ENCODE peak calls at places on chromosomes 13 and 19, in seven cellular contexts. I is heart left ventricle, K is IMR-90, W is GM23338, S is left ventricle myocardium inferior, A is BE2C, O is hepatocyte. X is an unnamed sample. For H3K4me1, the result is how much of the 10 kb centered on the place peaks cover.

GRCh38 chr13:105139380-105140285 is 1395.8 kb downstream of the EFNB2 start:
- DNase-seq in O (no peak), A (no peak), I (peak), S (peak), K (peak), W (peak), X (peak)

GRCh38 chr19:6452223-6452614 is 7.4 kb downstream of the SLC25A23 start:
- DNase-seq in O (no peak), I (no peak), K (no peak), S (no peak), W (no peak), A (no peak), X (no peak)

GRCh38 chr19:31175564-31176348 is 173.5 kb downstream of the TSHZ3 start:
- DNase-seq in O (no peak), S (no peak), A (no peak), W (no peak), K (no peak), I (no peak), X (no peak)

GRCh38 chr13:35767256-35767981 is 290.9 kb upstream of the MAB21L1 start:
- DNase-seq in A (no peak), S (no peak), I (no peak), O (no peak), W (no peak), K (no peak), X (no peak)

GRCh38 chr13:76828316-76828741 is 57.9 kb downstream of the KCTD12 start:
- DNase-seq in S (no peak), A (no peak), O (no peak), W (no peak), K (peak), I (no peak), X (no peak)

GRCh38 chr13:106100261-106100919 is 435.1 kb downstream of the EFNB2 start:
- DNase-seq in A (no peak), W (peak), S (no peak), O (peak), I (peak), K (no peak), X (no peak)

GRCh38 chr13:113976711-113977684 is 3.1 kb upstream of the C13orf46 start:
- DNase-seq in W (no peak), A (peak), I (peak), K (peak), S (no peak), O (no peak), X (peak)

GRCh38 chr13:100637380-100637779 is 37.2 kb downstream of the TMTC4 start:
- DNase-seq in S (no peak), A (no peak), I (no peak), O (no peak), W (no peak), K (no peak), X (no peak)

GRCh38 chr19:47226426-47227346 is 4.3 kb downstream of the BBC3 start:
- DNase-seq in I (peak), S (peak), A (peak), K (peak), O (peak), W (peak), X (peak)

GRCh38 chr13:71149498-71150363 is 717.3 kb downstream of the DACH1 start:
- DNase-seq in K (no peak), O (no peak), S (no peak), I (no peak), A (no peak), W (no peak), X (no peak)

GRCh38 chr13:27559714-27560113 is 60.6 kb downstream of the LNX2 start:
- DNase-seq in K (no peak), A (no peak), W (no peak), S (no peak), I (no peak), O (no peak), X (no peak)

GRCh38 chr19:29502581-29502850 is 23.3 kb upstream of the VSTM2B start:
- DNase-seq in A (no peak), K (no peak), W (no peak), O (no peak), I (no peak), S (no peak), X (no peak)

GRCh38 chr13:101730420-101731000 is 278.0 kb downstream of the ITGBL1 start:
- DNase-seq in I (no peak), K (no peak), O (no peak), S (no peak), W (no peak), A (no peak), X (no peak)

GRCh38 chr19:11931051-11931450 is 6.1 kb downstream of the ZNF700 start:
- DNase-seq in I (no peak), K (peak), O (no peak), S (no peak), A (no peak), W (no peak), X (no peak)

GRCh38 chr19:6038634-6039405 is 60.9 kb upstream of the RANBP3 start:
- DNase-seq in S (no peak), K (peak), A (no peak), W (no peak), I (no peak), O (no peak), X (no peak)

GRCh38 chr19:39858541-39858940 is 12.4 kb upstream of the FBL start:
- DNase-seq in W (peak), K (peak), I (no peak), S (peak), O (peak), A (peak), X (no peak)

GRCh38 chr13:109924376-109924775 is 138.0 kb upstream of the IRS2 start:
- DNase-seq in K (no peak), S (no peak), O (no peak), W (no peak), I (no peak), A (no peak), X (no peak)

GRCh38 chr19:10701955-10702307 is 692 bp downstream of the QTRT1 start:
- DNase-seq in K (no peak), A (peak), I (no peak), S (no peak), O (peak), W (peak), X (no peak)

GRCh38 chr13:109400192-109400591 is 386.2 kb downstream of the IRS2 start:
- DNase-seq in W (no peak), I (peak), K (no peak), O (no peak), A (peak), S (peak), X (peak)

GRCh38 chr13:92500192-92500591 is 726.4 kb upstream of the GPC6 start:
- DNase-seq in A (no peak), S (no peak), W (peak), O (peak), K (no peak), I (no peak), X (no peak)

GRCh38 chr13:99805361-99805760 is 166.2 kb downstream of the ZIC5 start:
- DNase-seq in K (no peak), I (no peak), O (no peak), W (peak), A (no peak), S (no peak), X (no peak)

GRCh38 chr19:38596057-38596981 is 21.4 kb downstream of the MAP4K1 start:
- DNase-seq in A (peak), I (no peak), O (peak), S (no peak), K (no peak), W (peak), X (no peak)

GRCh38 chr13:33109801-33110200 is 93.6 kb downstream of the KL start:
- DNase-seq in A (peak), W (peak), K (no peak), O (no peak), I (no peak), S (no peak), X (no peak)

GRCh38 chr19:58154287-58154678 is 3.7 kb upstream of the ZNF329 start:
- DNase-seq in W (peak), S (peak), I (peak), A (no peak), K (peak), O (peak), X (peak)

GRCh38 chr13:31073859-31074718 is 87.6 kb downstream of the HSPH1 start:
- DNase-seq in O (peak), S (no peak), W (no peak), K (peak), I (no peak), A (no peak), X (no peak)

GRCh38 chr13:95607363-95607762 is 37.1 kb downstream of the DZIP1 start:
- DNase-seq in A (no peak), W (no peak), K (peak), S (no peak), O (no peak), I (no peak), X (no peak)

GRCh38 chr19:13060233-13060963 is 42.3 kb downstream of the LYL1 start:
- DNase-seq in W (no peak), S (peak), A (no peak), O (no peak), I (peak), K (no peak), X (no peak)

GRCh38 chr19:32123355-32123940 is 222.0 kb upstream of the ZNF507 start:
- DNase-seq in K (no peak), A (no peak), O (no peak), I (no peak), W (no peak), S (no peak), X (no peak)

GRCh38 chr19:3202346-3202745 is 16.6 kb downstream of the NCLN start:
- DNase-seq in W (no peak), A (no peak), K (no peak), S (no peak), I (no peak), O (no peak), X (no peak)

GRCh38 chr13:91369432-91369831 is 21.9 kb downstream of the MIR17HG start:
- DNase-seq in W (no peak), K (peak), S (no peak), O (no peak), A (no peak), I (no peak), X (no peak)

GRCh38 chr13:61246351-61246750 is 169.3 kb downstream of the PCDH20 start:
- DNase-seq in W (peak), I (no peak), K (no peak), A (no peak), O (no peak), S (no peak), X (no peak)

GRCh38 chr19:6564393-6564792 is 26.6 kb downstream of the CD70 start:
- DNase-seq in I (no peak), O (no peak), A (no peak), W (peak), S (no peak), K (no peak), X (no peak)

DNA sequence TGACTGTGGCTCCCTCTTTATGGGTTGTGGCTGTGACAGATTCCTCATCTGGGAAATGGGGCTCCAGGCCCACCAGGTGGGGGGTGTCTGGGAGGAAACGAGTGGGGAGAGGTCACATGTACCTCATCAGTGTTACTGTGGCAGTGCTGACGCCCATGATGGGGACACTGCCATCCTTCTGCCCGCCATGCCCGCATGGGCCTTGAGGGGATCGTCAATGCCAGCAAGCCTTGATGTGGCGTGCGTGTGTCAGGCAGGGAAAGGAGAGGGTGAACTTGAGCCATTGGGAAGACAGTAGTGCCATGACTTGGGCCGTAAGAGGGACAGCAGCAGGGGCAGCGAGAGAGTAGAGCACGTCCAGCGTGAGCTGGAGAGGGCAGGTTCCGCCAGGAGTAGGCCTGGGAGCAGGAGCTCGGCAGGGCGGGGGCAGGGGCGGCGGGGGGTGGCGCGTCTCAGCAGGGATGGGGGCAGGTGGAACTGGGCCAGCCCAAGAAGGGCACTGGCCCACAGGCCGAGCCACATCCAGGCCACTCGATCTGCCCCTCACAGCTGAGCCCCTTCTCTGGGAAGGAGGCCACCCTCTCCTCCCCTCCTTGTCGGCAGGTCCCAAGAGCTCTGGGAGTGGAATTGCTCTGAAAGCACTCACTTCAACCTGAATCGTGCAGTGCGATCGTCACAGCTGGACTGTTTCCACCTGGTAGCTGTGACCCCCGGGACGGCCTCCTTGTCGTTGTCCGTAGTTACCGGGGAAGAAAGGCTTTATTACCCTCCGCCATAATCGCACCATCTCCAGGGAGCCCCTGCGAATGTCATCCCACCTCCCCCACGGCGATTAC is 9.9 kb downstream of the KLHL26 start:
- DNase-seq in W (no peak), A (no peak), K (no peak), S (no peak), I (no peak), O (no peak), X (no peak)
- H3K4me1 ChIP-seq in W (under half), A (under half), K (under half), S (half or more), I (under half), O (under half), X (under half)

GRCh38 chr13:72692884-72693514 is 34.4 kb downstream of the MZT1 start:
- DNase-seq in O (no peak), K (no peak), S (no peak), I (no peak), W (peak), A (no peak), X (no peak)

GRCh38 chr13:72698164-72698563 is 29.3 kb downstream of the MZT1 start:
- DNase-seq in I (no peak), K (no peak), A (no peak), S (no peak), W (no peak), O (no peak), X (no peak)

GRCh38 chr13:72693832-72694231 is 33.6 kb downstream of the MZT1 start:
- DNase-seq in A (no peak), W (no peak), I (no peak), S (no peak), O (no peak), K (no peak), X (no peak)

GRCh38 chr13:72694314-72694713 is 33.1 kb downstream of the MZT1 start:
- DNase-seq in O (no peak), K (no peak), S (no peak), I (no peak), A (peak), W (no peak), X (no peak)

GRCh38 chr13:72696590-72696989 is 30.8 kb downstream of the MZT1 start:
- DNase-seq in A (no peak), I (no peak), S (no peak), O (no peak), W (no peak), K (peak), X (no peak)
- TF ChIP-seq CTCF in A (peak), I (peak), S (peak), O (peak), W (peak), K (peak), X (peak)

GRCh38 chr19:51440846-51441409 is 17.3 kb downstream of the SIGLEC8 start:
- DNase-seq in A (no peak), O (no peak), W (no peak), I (no peak), K (no peak), S (no peak), X (no peak)
- H3K4me1 ChIP-seq in A (under half), O (under half), W (under half), I (under half), K (under half), S (under half), X (under half)

GRCh38 chr19:18292460-18292809 is 11.0 kb upstream of the JUND start:
- DNase-seq in K (no peak), O (no peak), S (no peak), I (no peak), A (no peak), W (peak), X (no peak)

GRCh38 chr19:18293642-18294466 is 12.4 kb upstream of the JUND start:
- DNase-seq in W (peak), S (peak), K (no peak), I (no peak), O (no peak), A (no peak), X (no peak)

GRCh38 chr19:18294467-18294864 is 13.0 kb upstream of the JUND start:
- DNase-seq in W (peak), A (peak), O (no peak), S (no peak), I (no peak), K (no peak), X (peak)

GRCh38 chr19:18291590-18292459 is 10.4 kb upstream of the JUND start:
- DNase-seq in I (peak), O (peak), S (peak), W (peak), K (peak), A (peak), X (peak)

DNA sequence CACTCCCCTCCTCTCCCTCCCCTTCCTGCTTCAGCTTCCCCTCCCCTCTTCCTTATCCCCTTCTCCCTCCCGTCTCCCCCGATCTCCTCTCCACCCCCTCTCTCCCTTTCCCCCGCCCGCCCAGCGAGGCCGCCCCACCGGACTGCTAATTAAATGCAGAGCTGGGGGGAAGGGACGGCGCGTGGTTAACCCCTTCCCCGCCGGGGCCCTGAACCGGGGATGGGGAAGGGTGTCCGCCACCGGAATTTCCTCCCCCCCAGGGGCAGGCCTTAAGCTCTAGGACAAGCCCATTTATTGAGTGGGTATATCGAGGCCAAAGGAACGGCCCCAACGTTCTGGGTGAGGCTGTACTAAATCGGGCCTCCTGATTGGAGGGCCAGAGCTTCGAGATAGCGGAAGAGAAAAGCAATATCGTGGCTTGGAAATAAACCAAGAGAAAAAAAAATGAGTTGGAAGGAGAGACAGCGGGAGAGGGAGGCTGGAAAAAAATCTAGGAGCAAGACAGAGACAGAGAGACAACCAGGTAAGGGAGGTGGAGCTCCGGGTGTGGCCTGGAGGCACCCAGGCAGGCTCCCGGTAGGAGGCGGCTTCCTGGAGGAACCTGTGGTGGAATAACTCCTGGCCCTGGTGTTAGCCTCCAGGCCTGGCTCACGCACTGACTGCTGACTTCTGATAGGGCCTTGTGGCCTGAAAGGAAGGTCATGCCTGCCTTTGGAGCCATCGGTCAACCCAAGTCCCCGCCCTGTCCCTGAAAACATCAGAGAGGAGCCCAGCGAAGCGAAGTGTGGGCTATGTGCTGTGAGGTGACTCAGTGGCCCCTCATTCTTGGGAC is 11.6 kb upstream of the JUND start:
- DNase-seq in W (peak), I (peak), A (peak), S (peak), K (peak), O (peak), X (peak)
- TF ChIP-seq CTCF in W (no peak), I (peak), A (no peak), S (no peak), K (no peak), O (no peak), X (no peak)

GRCh38 chr13:111184685-111185401 is 69.7 kb downstream of the ARHGEF7 start:
- DNase-seq in S (no peak), K (no peak), A (peak), W (no peak), O (no peak), I (peak), X (no peak)
- H3K4me1 ChIP-seq in S (half or more), K (under half), A (under half), W (under half), O (under half), I (under half), X (under half)

GRCh38 chr19:48308695-48309586 is 16.4 kb upstream of the EMP3 start:
- DNase-seq in W (peak), K (no peak), A (peak), O (peak), I (no peak), S (no peak), X (no peak)
- TF ChIP-seq CTCF in W (peak), K (no peak), A (peak), O (peak), I (no peak), S (peak), X (no peak)

GRCh38 chr19:48634036-48634342 is 3.2 kb downstream of the DBP start:
- DNase-seq in K (no peak), O (no peak), S (no peak), I (no peak), A (no peak), W (no peak), X (no peak)

GRCh38 chr19:48635966-48636858 is 967 bp downstream of the DBP start:
- DNase-seq in I (no peak), A (no peak), O (peak), K (no peak), W (peak), S (no peak), X (peak)

GRCh38 chr19:48636859-48637448 is at the start of gene DBP:
- DNase-seq in A (peak), I (peak), O (peak), W (peak), S (peak), K (no peak), X (peak)

GRCh38 chr19:48634424-48635262 is 2.5 kb downstream of the DBP start:
- DNase-seq in S (peak), W (peak), I (peak), A (peak), O (peak), K (peak), X (peak)

DNA sequence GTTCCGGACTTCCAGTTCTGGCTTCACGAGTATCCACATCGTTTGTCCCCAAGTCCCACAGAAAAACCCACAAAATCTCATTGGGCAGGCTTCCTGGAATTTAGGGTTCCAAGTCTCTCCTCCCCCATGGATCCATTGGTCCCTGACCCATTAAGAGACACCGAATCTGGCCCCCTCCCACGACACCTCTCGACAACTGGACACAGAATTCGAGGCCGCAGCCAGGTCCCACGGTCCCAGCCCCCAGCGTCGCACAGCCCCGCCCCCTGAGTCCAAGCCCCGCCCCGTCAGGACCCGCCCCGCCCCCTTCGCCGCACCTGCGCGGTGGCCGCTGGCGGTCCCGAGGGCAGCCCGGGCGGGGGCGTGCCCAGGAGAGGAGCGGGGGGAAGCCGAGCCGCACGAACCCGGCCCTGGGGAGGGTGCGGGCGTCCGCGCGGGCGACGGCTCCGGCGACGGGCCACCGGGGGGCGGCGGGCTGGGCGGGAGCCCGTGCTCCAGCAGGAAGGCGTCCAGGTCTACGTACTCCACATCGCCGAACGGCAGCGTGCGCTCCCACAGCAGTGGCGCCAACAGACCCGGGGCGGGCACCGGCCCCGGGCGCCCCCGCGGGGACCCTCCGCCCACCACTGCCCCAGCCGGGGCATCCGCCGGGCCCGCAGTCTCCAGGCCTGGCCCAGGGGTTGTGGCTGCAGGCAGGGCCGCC is 1.8 kb downstream of the DBP start:
- DNase-seq in O (peak), A (peak), S (peak), K (no peak), I (peak), W (peak), X (peak)
- H3K4me1 ChIP-seq in O (under half), A (under half), S (half or more), K (under half), I (under half), W (under half), X (under half)

GRCh38 chr19:48713041-48713863 is 6.3 kb downstream of the MAMSTR start:
- DNase-seq in K (peak), I (peak), A (no peak), W (peak), O (peak), S (no peak), X (no peak)
- TF ChIP-seq CTCF in K (peak), I (no peak), A (peak), W (peak), O (no peak), S (peak), X (no peak)